ENCODE peak calls at places on chromosomes 3 and 15, in six cellular contexts. U is cardiac muscle cell; G is GM12878; C is SJSA1; X is H9; R is CD8-positive, alpha-beta T cell. L is an unnamed sample. For H3K27me3 and H3K4me1, the result is how much of the 10 kb centered on the place peaks cover.

GRCh38 chr15:92817339-92817886 is 82.7 kb upstream of the CHD2 start:
- DNase-seq in X (no peak), C (no peak), G (no peak), R (no peak), U (no peak), L (no peak)

GRCh38 chr15:41966414-41966812 is 5.9 kb downstream of the EHD4 start:
- DNase-seq in C (no peak), U (no peak), R (peak), G (no peak), X (no peak), L (no peak)

GRCh38 chr3:185696039-185696438 is 109.9 kb downstream of the SENP2 start:
- DNase-seq in R (no peak), C (no peak), U (no peak), X (no peak), G (no peak), L (no peak)

GRCh38 chr3:160225181-160226025 is at the start of gene C3orf80:
- DNase-seq in X (peak), U (peak), G (no peak), C (peak), R (no peak), L (no peak)

GRCh38 chr15:58331562-58331902 is 100.3 kb upstream of the LIPC start:
- DNase-seq in X (no peak), R (no peak), C (no peak), G (no peak), U (no peak), L (no peak)

GRCh38 chr15:34799825-34800168 is 4.4 kb upstream of the ACTC1 start:
- DNase-seq in U (no peak), C (no peak), X (no peak), G (no peak), R (no peak), L (no peak)

GRCh38 chr3:178352300-178353021 is 183.8 kb upstream of the KCNMB2 start:
- DNase-seq in C (peak), U (peak), G (no peak), R (no peak), X (no peak), L (no peak)

GRCh38 chr3:154931484-154931883 is 148.6 kb upstream of the MME start:
- DNase-seq in X (no peak), C (no peak), U (no peak), G (no peak), R (no peak), L (no peak)

GRCh38 chr15:67801142-67801541 is 24.2 kb upstream of the SKOR1 start:
- DNase-seq in G (no peak), R (no peak), X (no peak), U (no peak), C (no peak), L (no peak)

GRCh38 chr3:10228248-10228950 is 19.9 kb upstream of the TATDN2 start:
- DNase-seq in G (no peak), C (no peak), U (no peak), X (no peak), R (no peak), L (no peak)

GRCh38 chr15:58865420-58865880 is 68.0 kb downstream of the SLTM start:
- DNase-seq in X (peak), G (no peak), R (no peak), C (no peak), U (no peak), L (no peak)

GRCh38 chr15:75666823-75667501 is 19.2 kb downstream of the SNX33 start:
- DNase-seq in X (no peak), U (no peak), C (peak), G (no peak), R (no peak), L (no peak)

GRCh38 chr15:78044407-78045155 is 32.9 kb downstream of the TBC1D2B start:
- DNase-seq in C (no peak), R (no peak), U (no peak), X (no peak), G (no peak), L (no peak)

GRCh38 chr3:61194892-61195538 is 56.2 kb downstream of the FHIT start:
- DNase-seq in C (no peak), G (no peak), X (no peak), R (no peak), U (no peak), L (no peak)

GRCh38 chr3:33834117-33834495 is 35.7 kb downstream of the PDCD6IP start:
- DNase-seq in X (no peak), R (no peak), G (no peak), C (no peak), U (no peak), L (no peak)

GRCh38 chr3:34837848-34838741 is 801.2 kb upstream of the ARPP21 start:
- DNase-seq in C (no peak), G (no peak), R (no peak), X (no peak), U (no peak), L (no peak)

GRCh38 chr3:13148561-13149330 is 75.5 kb upstream of the IQSEC1 start:
- DNase-seq in U (peak), X (no peak), G (no peak), R (no peak), C (no peak), L (no peak)

GRCh38 chr3:171044828-171045793 is 18.6 kb upstream of the SLC2A2 start:
- DNase-seq in R (no peak), G (no peak), U (no peak), X (no peak), C (no peak), L (no peak)

GRCh38 chr3:100073555-100074307 is 40.6 kb downstream of the FILIP1L start:
- DNase-seq in R (no peak), X (peak), G (no peak), C (peak), U (peak), L (no peak)

GRCh38 chr15:39530446-39531342 is 50.2 kb upstream of the THBS1 start:
- DNase-seq in U (no peak), C (no peak), G (no peak), X (peak), R (no peak), L (no peak)

GRCh38 chr3:169026543-169027181 is 636.9 kb downstream of the MECOM start:
- DNase-seq in U (no peak), R (no peak), X (no peak), C (peak), G (no peak), L (no peak)

GRCh38 chr3:71131893-71132314 is 451.6 kb downstream of the FOXP1 start:
- DNase-seq in U (peak), X (no peak), R (no peak), C (no peak), G (no peak), L (no peak)

DNA sequence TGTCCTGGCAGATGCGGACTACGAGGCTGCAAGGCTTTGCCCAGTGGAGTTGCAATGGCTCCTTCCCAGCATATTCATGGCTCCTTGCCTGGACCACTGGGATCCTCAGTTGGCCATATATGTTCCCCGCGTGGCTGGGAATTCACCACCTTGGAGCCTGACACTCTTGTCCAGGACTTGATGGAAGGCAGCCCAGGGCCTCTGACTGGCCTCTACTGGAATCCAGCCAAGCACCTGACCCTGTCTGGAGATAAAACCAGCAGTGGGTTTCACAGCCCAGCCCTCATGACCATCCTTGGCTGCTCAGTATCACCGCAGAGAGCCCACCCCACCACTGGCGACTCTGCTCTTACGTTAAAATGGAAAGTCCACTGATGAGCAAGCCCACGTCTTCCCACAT is 96.9 kb downstream of the CEMIP start:
- DNase-seq in C (no peak), X (no peak), U (peak), R (no peak), G (no peak), L (no peak)
- H3K27me3 ChIP-seq in C (under half), X (under half), U (under half), R (under half), G (under half), L (under half)

DNA sequence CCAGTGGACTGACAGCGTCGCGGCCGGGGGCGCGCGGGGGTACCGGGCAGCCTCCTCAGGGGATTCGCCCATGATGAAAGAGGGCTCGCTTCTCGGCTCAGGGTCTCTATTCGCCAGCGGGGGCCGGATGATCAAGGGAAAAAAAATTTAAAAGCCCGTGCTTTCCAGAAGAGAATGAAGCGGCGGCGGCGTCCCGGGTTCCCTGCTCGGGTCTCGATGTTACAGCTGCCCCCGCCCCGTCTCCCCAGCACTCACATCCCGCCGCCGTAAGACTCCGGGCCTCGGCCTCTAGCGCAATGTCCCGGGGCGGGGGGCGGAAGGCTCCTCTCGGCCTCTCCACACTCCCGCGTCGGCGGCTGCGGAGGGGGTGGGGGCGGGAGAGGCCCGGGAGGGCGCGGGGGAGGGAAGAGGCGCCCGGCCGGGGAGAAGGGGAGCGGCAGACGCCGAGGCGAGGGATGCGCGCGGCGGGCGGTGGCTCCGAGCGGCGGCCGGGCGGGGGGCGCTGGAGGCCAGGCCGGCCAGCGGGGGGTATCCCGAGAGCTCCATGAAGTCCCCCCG is 4.4 kb downstream of the PTH1R start:
- DNase-seq in U (peak), R (no peak), X (no peak), G (no peak), C (no peak), L (no peak)
- H3K27ac ChIP-seq in U (peak), R (no peak), X (no peak), G (no peak), C (no peak), L (no peak)

GRCh38 chr15:74240002-74240568 is 4.0 kb downstream of the CCDC33 start:
- DNase-seq in C (peak), G (no peak), U (no peak), R (no peak), X (peak), L (no peak)

GRCh38 chr15:74244818-74245341 is 8.8 kb downstream of the CCDC33 start:
- DNase-seq in X (no peak), G (no peak), U (no peak), C (no peak), R (no peak), L (no peak)

GRCh38 chr15:74243431-74243830 is 7.3 kb downstream of the CCDC33 start:
- DNase-seq in U (no peak), R (no peak), X (no peak), G (no peak), C (no peak), L (no peak)

GRCh38 chr15:74240897-74241614 is 4.9 kb downstream of the CCDC33 start:
- DNase-seq in R (no peak), U (no peak), C (no peak), X (no peak), G (no peak), L (no peak)

DNA sequence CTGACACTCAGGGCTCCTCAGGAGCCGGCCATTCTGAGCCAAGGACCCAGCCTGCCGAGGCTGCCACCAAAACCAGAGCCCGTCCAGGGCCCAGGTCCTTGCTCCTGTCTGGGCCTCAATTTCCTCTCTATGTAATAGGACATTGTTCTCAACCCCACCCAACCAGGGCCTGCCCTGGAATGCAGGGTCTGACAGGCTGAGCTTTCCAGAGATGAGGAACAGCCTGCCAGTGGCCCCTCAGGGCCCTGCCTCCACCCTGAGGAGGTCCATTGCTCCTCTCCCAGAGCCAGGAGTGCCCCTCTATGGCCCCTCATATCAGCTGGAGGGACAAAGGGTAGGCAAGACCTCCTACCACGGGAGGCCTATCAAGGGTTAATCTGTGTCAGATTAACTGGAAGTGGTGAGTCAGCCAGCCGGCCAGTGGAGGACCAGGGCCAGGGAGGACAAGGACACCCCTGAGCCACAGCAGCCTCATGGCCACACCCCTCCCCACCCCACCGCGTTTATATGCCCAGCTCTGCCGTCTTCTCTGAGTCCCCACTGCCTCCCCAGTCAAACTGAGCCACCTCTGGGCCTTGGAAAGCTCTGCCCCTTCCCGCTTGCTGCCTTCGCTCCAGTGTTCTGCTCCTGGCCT is 6.3 kb downstream of the CCDC33 start:
- DNase-seq in X (no peak), C (peak), U (no peak), G (no peak), R (no peak), L (no peak)
- H3K4me1 ChIP-seq in X (under half), C (under half), U (under half), G (under half), R (under half), L (under half)

DNA sequence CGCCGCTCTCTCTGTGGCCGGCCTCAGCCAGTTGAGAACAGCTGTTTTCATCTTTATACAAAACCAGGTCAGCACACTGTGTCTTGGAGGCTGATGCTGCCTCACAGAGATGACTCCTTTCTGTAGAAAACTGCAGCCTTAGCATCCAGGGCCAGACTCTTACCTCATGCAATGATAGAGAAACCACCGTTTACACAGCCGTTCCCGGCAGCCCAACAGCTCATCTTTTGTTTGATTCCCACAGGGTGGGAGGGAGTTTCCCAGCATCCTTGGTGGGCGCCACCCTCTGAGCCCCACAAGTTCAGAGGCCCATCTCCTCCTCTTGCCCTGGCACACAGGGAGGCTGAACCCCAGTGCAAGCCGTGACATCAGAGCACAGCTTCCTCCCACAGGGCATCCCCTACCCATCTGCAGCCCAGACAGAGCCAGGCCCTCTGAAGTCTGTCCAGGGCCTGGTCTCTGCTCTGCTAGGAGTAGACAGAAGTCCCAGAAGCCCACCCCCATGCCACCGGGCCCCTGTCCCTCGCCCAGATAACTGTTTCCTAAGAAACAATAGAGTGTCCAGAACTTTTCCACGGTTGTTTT is 105.0 kb downstream of the LRRK1 start:
- DNase-seq in U (no peak), C (peak), G (no peak), R (peak), X (peak), L (no peak)
- H3K27me3 ChIP-seq in U (under half), C (under half), G (under half), R (under half), X (under half), L (under half)

DNA sequence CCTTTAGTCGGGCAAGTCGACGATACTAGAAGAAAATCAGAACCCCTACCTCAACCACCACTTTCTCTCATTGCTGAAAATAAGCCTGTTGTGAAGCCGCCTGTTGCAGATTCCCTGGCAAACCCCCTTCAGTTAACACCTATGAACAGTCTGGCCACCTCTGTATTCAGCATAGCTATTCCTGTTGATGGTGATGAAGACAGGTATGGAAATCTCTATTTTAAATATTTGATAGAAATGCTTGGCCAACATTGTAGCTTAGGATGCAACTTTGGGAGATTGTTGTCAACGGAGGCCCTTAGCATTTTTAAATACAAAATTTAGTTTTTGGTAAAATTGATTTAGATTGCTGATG is 3.0 kb downstream of the TSC22D2 start:
- DNase-seq in R (no peak), U (no peak), C (peak), X (no peak), G (no peak), L (no peak)
- H3K27ac ChIP-seq in R (no peak), U (peak), C (no peak), X (no peak), G (no peak), L (no peak)

L was measured in effector memory CD4-positive, alpha-beta T cell.